ENCODE peak calls at places on chromosomes 7 and 10, in five cellular contexts. U is nephron progenitor cell, A is neuronal stem cell, Z is dermis blood vessel endothelial cell, I is NCI-H748 treated with DMSO at 0.1 percent for 48 hours. B is an unnamed sample.

GRCh38 chr10:90167174-90168064 is 466.0 kb downstream of the KIF20B start:
- DNase-seq in U (no peak), A (no peak), Z (no peak), I (no peak), B (no peak)

GRCh38 chr7:146319625-146320024 is 203.0 kb downstream of the CNTNAP2 start:
- DNase-seq in Z (no peak), I (no peak), A (no peak), U (no peak), B (peak)

GRCh38 chr7:159031135-159031701 is 113.4 kb downstream of the VIPR2 start:
- DNase-seq in Z (no peak), I (no peak), U (peak), A (no peak), B (peak)

GRCh38 chr7:29116361-29116760 is 30.0 kb downstream of the CPVL start:
- DNase-seq in A (no peak), Z (peak), U (no peak), I (no peak), B (no peak)

GRCh38 chr10:66176772-66177171 is 749.1 kb upstream of the LRRTM3 start:
- DNase-seq in I (no peak), Z (no peak), U (no peak), A (no peak), B (no peak)

GRCh38 chr10:116170815-116171250 is 102.2 kb downstream of the GFRA1 start:
- DNase-seq in I (no peak), A (peak), Z (peak), U (no peak), B (no peak)

GRCh38 chr7:106618480-106618879 is 42.5 kb downstream of the CCDC71L start:
- DNase-seq in I (no peak), Z (peak), A (no peak), U (no peak), B (no peak)

GRCh38 chr10:61475449-61475873 is 22.3 kb upstream of the TMEM26 start:
- DNase-seq in A (no peak), U (no peak), Z (peak), I (no peak), B (no peak)

GRCh38 chr10:4812041-4812440 is 14.0 kb upstream of the AKR1E2 start:
- DNase-seq in U (no peak), Z (no peak), A (no peak), I (no peak), B (no peak)

GRCh38 chr7:91264924-91265681 is 870 bp downstream of the FZD1 start:
- DNase-seq in I (peak), A (no peak), Z (peak), U (peak), B (peak)

GRCh38 chr7:121023683-121024507 is 35.4 kb downstream of the CPED1 start:
- DNase-seq in Z (no peak), I (no peak), A (no peak), U (no peak), B (no peak)

GRCh38 chr7:134140889-134141867 is 14.0 kb downstream of the LRGUK start:
- DNase-seq in A (peak), Z (peak), I (no peak), U (peak), B (peak)

GRCh38 chr10:49298990-49299815 is at the start of gene C10orf71:
- DNase-seq in U (peak), I (peak), Z (no peak), A (no peak), B (peak)

GRCh38 chr10:124091646-124092269 is 1.6 kb downstream of the CHST15 start:
- DNase-seq in I (no peak), A (peak), U (peak), Z (peak), B (peak)

GRCh38 chr10:2232479-2232878 is 495.2 kb upstream of the ADARB2 start:
- DNase-seq in U (no peak), Z (no peak), I (no peak), A (no peak), B (no peak)

GRCh38 chr7:127954371-127954770 is 76.9 kb downstream of the LRRC4 start:
- DNase-seq in Z (peak), U (no peak), A (no peak), I (no peak), B (no peak)

GRCh38 chr10:2926918-2927660 is 140.3 kb upstream of the PFKP start:
- DNase-seq in U (no peak), Z (no peak), A (no peak), I (no peak), B (no peak)

GRCh38 chr7:130141161-130141857 is 63.9 kb downstream of the TMEM209 start:
- DNase-seq in I (no peak), U (peak), A (peak), Z (peak), B (peak)

GRCh38 chr10:131561897-131562296 is 250.4 kb upstream of the TCERG1L start:
- DNase-seq in Z (no peak), U (no peak), A (no peak), I (peak), B (no peak)

GRCh38 chr10:113335603-113336002 is 217.2 kb upstream of the HABP2 start:
- DNase-seq in I (no peak), A (no peak), U (no peak), Z (peak), B (no peak)

GRCh38 chr7:94266278-94266677 is 128.4 kb upstream of the COL1A2 start:
- DNase-seq in A (no peak), U (no peak), I (no peak), Z (no peak), B (no peak)

GRCh38 chr10:51156913-51157312 is 82.6 kb downstream of the PRKG1 start:
- DNase-seq in A (no peak), Z (no peak), I (no peak), U (no peak), B (no peak)

GRCh38 chr10:60916025-60916424 is 28.0 kb downstream of the RHOBTB1 start:
- DNase-seq in Z (no peak), U (no peak), I (no peak), A (no peak), B (no peak)

GRCh38 chr7:43953071-43953470 is 26.8 kb downstream of the UBE2D4 start:
- DNase-seq in U (no peak), Z (no peak), I (no peak), A (no peak), B (no peak)

GRCh38 chr10:80871083-80871482 is 333.4 kb downstream of the SH2D4B start:
- DNase-seq in I (no peak), Z (no peak), A (no peak), U (no peak), B (no peak)

GRCh38 chr7:39510738-39511372 is 55.3 kb upstream of the YAE1 start:
- DNase-seq in Z (no peak), U (no peak), A (no peak), I (no peak), B (no peak)

GRCh38 chr7:149475121-149476045 is 14.5 kb upstream of the ZNF777 start:
- DNase-seq in I (no peak), A (no peak), U (no peak), Z (no peak), B (no peak)

GRCh38 chr7:44706788-44707557 is 41.7 kb upstream of the ZMIZ2 start:
- DNase-seq in Z (no peak), I (no peak), U (no peak), A (no peak), B (no peak)

GRCh38 chr7:87596696-87597095 is 4.0 kb downstream of the ABCB1 start:
- DNase-seq in I (no peak), U (no peak), Z (no peak), A (no peak), B (no peak)

GRCh38 chr10:14326581-14326980 is 4.1 kb downstream of the FRMD4A start:
- DNase-seq in I (no peak), U (peak), A (no peak), Z (no peak), B (no peak)

GRCh38 chr10:122323941-122324675 is 50.4 kb upstream of the PLEKHA1 start:
- DNase-seq in Z (no peak), A (no peak), I (no peak), U (no peak), B (no peak)

GRCh38 chr10:49167629-49168540 is 20.3 kb downstream of the TMEM273 start:
- DNase-seq in I (no peak), A (no peak), U (no peak), Z (no peak), B (no peak)

GRCh38 chr10:27736396-27736795 is 9.2 kb downstream of the MKX start:
- DNase-seq in A (no peak), U (no peak), Z (no peak), I (no peak), B (no peak)

GRCh38 chr7:150818971-150819370 is 18.4 kb downstream of the TMEM176A start:
- DNase-seq in A (no peak), I (no peak), U (no peak), Z (no peak), B (no peak)

GRCh38 chr7:155560196-155560595 is 13.8 kb upstream of the CNPY1 start:
- DNase-seq in Z (no peak), I (no peak), A (no peak), U (no peak), B (no peak)

GRCh38 chr7:10475940-10476641 is 497.6 kb upstream of the PHF14 start:
- DNase-seq in I (no peak), Z (no peak), A (no peak), U (no peak), B (no peak)

GRCh38 chr7:84617265-84618030 is 422.9 kb upstream of the SEMA3A start:
- DNase-seq in U (no peak), A (no peak), Z (no peak), I (no peak), B (no peak)

GRCh38 chr7:50681451-50682045 is 101.1 kb downstream of the GRB10 start:
- DNase-seq in Z (peak), I (no peak), U (no peak), A (no peak), B (no peak)

GRCh38 chr10:132588301-132589013 is 50.9 kb downstream of the INPP5A start:
- DNase-seq in I (no peak), Z (peak), A (no peak), U (no peak), B (no peak)